ENCODE peak calls at places on chromosomes 11 and 22, in eight cellular contexts. One of them, this sample, is unnamed.
A peak's percentile ranks its signal among the peaks of the same experiment; 100 is the strongest.

GRCh38 chr11:66326261-66327111 is 9.6 kb upstream of the CD248 start:
- DNase-seq in IMR-90: no peak
- DNase-seq in AG09309: no peak
- DNase-seq in AG04450: no peak
- DNase-seq in kidney epithelial cell: no peak
- DNase-seq in bronchial epithelial cell: no peak
- DNase-seq in left ventricle myocardium inferior: peak; percentile 80
- DNase-seq in CD4-positive, alpha-beta T cell: no peak
- DNase-seq in this sample: no peak

GRCh38 chr11:131675489-131675888 is 305.1 kb downstream of the NTM start:
- DNase-seq in IMR-90: peak; percentile 63
- DNase-seq in AG09309: no peak
- DNase-seq in AG04450: no peak
- DNase-seq in kidney epithelial cell: no peak
- DNase-seq in bronchial epithelial cell: no peak
- DNase-seq in left ventricle myocardium inferior: no peak
- DNase-seq in CD4-positive, alpha-beta T cell: no peak
- DNase-seq in this sample: no peak

GRCh38 chr11:93219440-93219839 is 21.6 kb upstream of the SLC36A4 start:
- DNase-seq in IMR-90: no peak
- DNase-seq in AG09309: no peak
- DNase-seq in AG04450: no peak
- DNase-seq in kidney epithelial cell: no peak
- DNase-seq in bronchial epithelial cell: peak; percentile 8
- DNase-seq in left ventricle myocardium inferior: no peak
- DNase-seq in CD4-positive, alpha-beta T cell: no peak
- DNase-seq in this sample: no peak

GRCh38 chr11:110529043-110529442 is 99.3 kb downstream of the FDX1 start:
- DNase-seq in IMR-90: no peak
- DNase-seq in AG09309: no peak
- DNase-seq in AG04450: no peak
- DNase-seq in kidney epithelial cell: no peak
- DNase-seq in bronchial epithelial cell: peak; percentile 27
- DNase-seq in left ventricle myocardium inferior: no peak
- DNase-seq in CD4-positive, alpha-beta T cell: no peak
- DNase-seq in this sample: no peak

GRCh38 chr11:118785362-118785761 is 5.6 kb downstream of the DDX6 start:
- DNase-seq in IMR-90: peak; percentile 52
- DNase-seq in AG09309: no peak
- DNase-seq in AG04450: no peak
- DNase-seq in kidney epithelial cell: no peak
- DNase-seq in bronchial epithelial cell: peak; percentile 25
- DNase-seq in left ventricle myocardium inferior: no peak
- DNase-seq in CD4-positive, alpha-beta T cell: no peak
- DNase-seq in this sample: no peak

GRCh38 chr11:92083123-92083522 is 141.5 kb upstream of the FAT3 start:
- DNase-seq in IMR-90: no peak
- DNase-seq in AG09309: no peak
- DNase-seq in AG04450: no peak
- DNase-seq in kidney epithelial cell: no peak
- DNase-seq in bronchial epithelial cell: peak; percentile 22
- DNase-seq in left ventricle myocardium inferior: no peak
- DNase-seq in CD4-positive, alpha-beta T cell: no peak
- DNase-seq in this sample: no peak

GRCh38 chr22:37331811-37332536 is 49.7 kb downstream of the CYTH4 start:
- DNase-seq in IMR-90: peak; percentile 38
- DNase-seq in AG09309: no peak
- DNase-seq in AG04450: no peak
- DNase-seq in kidney epithelial cell: no peak
- DNase-seq in bronchial epithelial cell: no peak
- DNase-seq in left ventricle myocardium inferior: no peak
- DNase-seq in CD4-positive, alpha-beta T cell: no peak
- DNase-seq in this sample: no peak

GRCh38 chr22:38153821-38154562 is 27.6 kb downstream of the PLA2G6 start:
- DNase-seq in IMR-90: no peak
- DNase-seq in AG09309: no peak
- DNase-seq in AG04450: no peak
- DNase-seq in kidney epithelial cell: no peak
- DNase-seq in bronchial epithelial cell: no peak
- DNase-seq in left ventricle myocardium inferior: no peak
- DNase-seq in CD4-positive, alpha-beta T cell: no peak
- DNase-seq in this sample: no peak

GRCh38 chr11:119782673-119783072 is 53.7 kb upstream of the NECTIN1 start:
- DNase-seq in IMR-90: peak; percentile 8
- DNase-seq in AG09309: no peak
- DNase-seq in AG04450: no peak
- DNase-seq in kidney epithelial cell: no peak
- DNase-seq in bronchial epithelial cell: no peak
- DNase-seq in left ventricle myocardium inferior: no peak
- DNase-seq in CD4-positive, alpha-beta T cell: no peak
- DNase-seq in this sample: no peak

GRCh38 chr11:9266926-9267325 is 1.8 kb upstream of the DENND5A start:
- DNase-seq in IMR-90: no peak
- DNase-seq in AG09309: no peak
- DNase-seq in AG04450: no peak
- DNase-seq in kidney epithelial cell: no peak
- DNase-seq in bronchial epithelial cell: no peak
- DNase-seq in left ventricle myocardium inferior: no peak
- DNase-seq in CD4-positive, alpha-beta T cell: no peak
- DNase-seq in this sample: no peak

GRCh38 chr11:106032861-106033260 is 10.8 kb upstream of the MSANTD4 start:
- DNase-seq in IMR-90: no peak
- DNase-seq in AG09309: no peak
- DNase-seq in AG04450: no peak
- DNase-seq in kidney epithelial cell: no peak
- DNase-seq in bronchial epithelial cell: no peak
- DNase-seq in left ventricle myocardium inferior: no peak
- DNase-seq in CD4-positive, alpha-beta T cell: no peak
- DNase-seq in this sample: no peak

GRCh38 chr11:67668191-67668551 is 6.3 kb downstream of the ALDH3B2 start:
- DNase-seq in IMR-90: no peak
- DNase-seq in AG09309: no peak
- DNase-seq in AG04450: no peak
- DNase-seq in kidney epithelial cell: no peak
- DNase-seq in bronchial epithelial cell: no peak
- DNase-seq in left ventricle myocardium inferior: no peak
- DNase-seq in CD4-positive, alpha-beta T cell: no peak
- DNase-seq in this sample: no peak

GRCh38 chr22:38461414-38462081 is 6.3 kb upstream of the KDELR3 start:
- DNase-seq in IMR-90: peak; percentile 81
- DNase-seq in AG09309: no peak
- DNase-seq in AG04450: peak; percentile 52
- DNase-seq in kidney epithelial cell: peak; percentile 42
- DNase-seq in bronchial epithelial cell: peak; percentile 46
- DNase-seq in left ventricle myocardium inferior: peak; percentile 86
- DNase-seq in CD4-positive, alpha-beta T cell: peak; percentile 34
- DNase-seq in this sample: peak; percentile 45

GRCh38 chr22:24198682-24199052 is 17.4 kb downstream of the SUSD2 start:
- DNase-seq in IMR-90: no peak
- DNase-seq in AG09309: no peak
- DNase-seq in AG04450: no peak
- DNase-seq in kidney epithelial cell: no peak
- DNase-seq in bronchial epithelial cell: no peak
- DNase-seq in left ventricle myocardium inferior: no peak
- DNase-seq in CD4-positive, alpha-beta T cell: no peak
- DNase-seq in this sample: no peak

GRCh38 chr11:49302360-49302759 is 94.0 kb upstream of the FOLH1 start:
- DNase-seq in IMR-90: no peak
- DNase-seq in AG09309: no peak
- DNase-seq in AG04450: no peak
- DNase-seq in kidney epithelial cell: no peak
- DNase-seq in bronchial epithelial cell: no peak
- DNase-seq in left ventricle myocardium inferior: no peak
- DNase-seq in CD4-positive, alpha-beta T cell: no peak
- DNase-seq in this sample: no peak

GRCh38 chr22:49147171-49147570 is 680.5 kb downstream of the BRD1 start:
- DNase-seq in IMR-90: no peak
- DNase-seq in AG09309: no peak
- DNase-seq in AG04450: no peak
- DNase-seq in kidney epithelial cell: no peak
- DNase-seq in bronchial epithelial cell: no peak
- DNase-seq in left ventricle myocardium inferior: no peak
- DNase-seq in CD4-positive, alpha-beta T cell: no peak
- DNase-seq in this sample: no peak

GRCh38 chr22:38017272-38017920 is 33.0 kb upstream of the SOX10 start:
- DNase-seq in IMR-90: peak; percentile 52
- DNase-seq in AG09309: no peak
- DNase-seq in AG04450: no peak
- DNase-seq in kidney epithelial cell: no peak
- DNase-seq in bronchial epithelial cell: peak; percentile 49
- DNase-seq in left ventricle myocardium inferior: peak; percentile 87
- DNase-seq in CD4-positive, alpha-beta T cell: no peak
- DNase-seq in this sample: no peak

GRCh38 chr11:1560618-1561251 is 11.3 kb downstream of the DUSP8 start:
- DNase-seq in IMR-90: no peak
- DNase-seq in AG09309: no peak
- DNase-seq in AG04450: no peak
- DNase-seq in kidney epithelial cell: no peak
- DNase-seq in bronchial epithelial cell: no peak
- DNase-seq in left ventricle myocardium inferior: no peak
- DNase-seq in CD4-positive, alpha-beta T cell: no peak
- DNase-seq in this sample: no peak

GRCh38 chr22:16965083-16965482 is 42.9 kb downstream of the GAB4 start:
- DNase-seq in IMR-90: no peak
- DNase-seq in AG09309: no peak
- DNase-seq in AG04450: no peak
- DNase-seq in kidney epithelial cell: no peak
- DNase-seq in bronchial epithelial cell: no peak
- DNase-seq in left ventricle myocardium inferior: no peak
- DNase-seq in CD4-positive, alpha-beta T cell: no peak
- DNase-seq in this sample: no peak

GRCh38 chr11:110123003-110123402 is 29.8 kb downstream of the ZC3H12C start:
- DNase-seq in IMR-90: peak; percentile 79
- DNase-seq in AG09309: peak; percentile 38
- DNase-seq in AG04450: no peak
- DNase-seq in kidney epithelial cell: no peak
- DNase-seq in bronchial epithelial cell: no peak
- DNase-seq in left ventricle myocardium inferior: no peak
- DNase-seq in CD4-positive, alpha-beta T cell: no peak
- DNase-seq in this sample: no peak

GRCh38 chr11:86499723-86500129 is 125.0 kb downstream of the CCDC81 start:
- DNase-seq in IMR-90: no peak
- DNase-seq in AG09309: no peak
- DNase-seq in AG04450: no peak
- DNase-seq in kidney epithelial cell: no peak
- DNase-seq in bronchial epithelial cell: no peak
- DNase-seq in left ventricle myocardium inferior: no peak
- DNase-seq in CD4-positive, alpha-beta T cell: no peak
- DNase-seq in this sample: no peak

GRCh38 chr11:61126266-61126665 is 24.0 kb downstream of the CD5 start:
- DNase-seq in IMR-90: no peak
- DNase-seq in AG09309: no peak
- DNase-seq in AG04450: no peak
- DNase-seq in kidney epithelial cell: no peak
- DNase-seq in bronchial epithelial cell: no peak
- DNase-seq in left ventricle myocardium inferior: peak; percentile 53
- DNase-seq in CD4-positive, alpha-beta T cell: no peak
- DNase-seq in this sample: no peak
- TF ChIP-seq CTCF in IMR-90: no peak
- TF ChIP-seq CTCF in AG09309: no peak
- TF ChIP-seq CTCF in AG04450: no peak
- TF ChIP-seq CTCF in kidney epithelial cell: no peak
- TF ChIP-seq CTCF in bronchial epithelial cell: no peak
- TF ChIP-seq CTCF in left ventricle myocardium inferior: peak; percentile 32
- TF ChIP-seq CTCF in CD4-positive, alpha-beta T cell: no peak
- TF ChIP-seq CTCF in this sample: no peak

DNA sequence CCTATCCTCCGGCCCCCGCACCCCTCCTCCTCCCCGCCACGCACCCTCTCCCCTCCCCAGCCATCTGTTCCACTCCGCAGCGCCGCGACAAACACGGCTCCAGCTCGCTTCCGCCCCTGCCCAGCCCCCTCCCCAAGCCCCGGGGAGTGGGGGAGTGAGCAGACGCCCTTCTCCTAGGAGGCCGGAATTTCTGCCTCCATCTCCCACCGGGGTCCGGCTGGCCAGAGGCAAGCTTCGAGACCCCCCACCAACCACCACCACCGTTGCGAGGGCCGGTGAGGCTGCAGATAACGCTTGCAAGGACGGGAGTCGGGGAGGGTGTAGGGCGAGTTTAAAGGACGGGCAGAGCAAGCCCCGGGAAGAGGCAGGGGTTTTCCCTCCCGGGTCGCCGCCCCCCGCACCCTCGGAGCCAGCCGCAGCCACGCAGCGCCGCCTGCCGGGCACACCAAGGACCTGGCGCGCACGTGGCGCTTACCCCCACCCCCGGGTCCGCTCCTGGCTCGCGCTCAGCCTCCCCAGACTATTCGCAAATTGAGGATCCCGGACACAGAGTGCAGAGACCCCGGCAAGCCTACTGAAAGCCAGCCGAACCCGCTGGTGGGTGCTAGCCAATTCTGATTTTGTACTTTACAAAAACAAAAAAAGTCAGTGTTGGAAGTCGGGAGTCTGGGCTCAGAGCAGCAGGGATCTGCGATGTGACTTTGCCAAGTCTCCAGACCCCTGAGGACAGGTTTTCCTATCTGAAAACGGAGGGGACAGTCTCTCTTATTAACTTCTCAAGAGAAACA is 22.6 kb downstream of the RTN4RL2 start:
- DNase-seq in IMR-90: peak; percentile 21
- DNase-seq in AG09309: no peak
- DNase-seq in AG04450: no peak
- DNase-seq in kidney epithelial cell: no peak
- DNase-seq in bronchial epithelial cell: no peak
- DNase-seq in left ventricle myocardium inferior: peak; percentile 40
- DNase-seq in CD4-positive, alpha-beta T cell: peak; percentile 36
- DNase-seq in this sample: peak; percentile 57
- TF ChIP-seq CTCF in IMR-90: peak; percentile 78
- TF ChIP-seq CTCF in AG09309: peak; percentile 52
- TF ChIP-seq CTCF in AG04450: peak; percentile 69
- TF ChIP-seq CTCF in kidney epithelial cell: peak; percentile 64
- TF ChIP-seq CTCF in bronchial epithelial cell: peak; percentile 84
- TF ChIP-seq CTCF in left ventricle myocardium inferior: peak; percentile 72
- TF ChIP-seq CTCF in CD4-positive, alpha-beta T cell: peak; percentile 73
- TF ChIP-seq CTCF in this sample: peak; percentile 45

DNA sequence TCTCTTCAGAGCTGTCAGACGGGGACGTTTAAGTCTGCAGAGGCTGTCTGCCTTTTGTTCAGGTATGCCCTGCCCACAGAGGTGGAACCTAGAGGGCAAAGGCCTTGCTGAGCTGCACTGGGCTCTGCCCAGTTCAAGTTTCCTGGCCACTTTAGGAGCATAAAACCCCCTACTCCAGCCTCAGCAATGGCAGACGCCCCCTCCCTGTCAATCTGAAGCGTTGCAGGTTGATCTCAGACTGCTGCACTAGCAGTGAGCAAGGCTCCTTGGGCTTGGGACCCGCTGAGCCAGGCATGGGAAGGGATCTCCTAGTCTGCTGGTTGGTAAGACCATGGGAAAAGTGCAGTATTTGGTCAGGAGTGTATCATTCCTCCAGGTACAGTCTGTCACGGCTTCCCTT is 66.6 kb upstream of the TP53I11 start:
- DNase-seq in IMR-90: no peak
- DNase-seq in AG09309: no peak
- DNase-seq in AG04450: no peak
- DNase-seq in kidney epithelial cell: no peak
- DNase-seq in bronchial epithelial cell: no peak
- DNase-seq in left ventricle myocardium inferior: no peak
- DNase-seq in CD4-positive, alpha-beta T cell: no peak
- DNase-seq in this sample: no peak
- TF ChIP-seq CTCF in IMR-90: no peak
- TF ChIP-seq CTCF in AG09309: no peak
- TF ChIP-seq CTCF in AG04450: peak; percentile 15
- TF ChIP-seq CTCF in kidney epithelial cell: peak; percentile 6
- TF ChIP-seq CTCF in bronchial epithelial cell: no peak
- TF ChIP-seq CTCF in left ventricle myocardium inferior: no peak
- TF ChIP-seq CTCF in CD4-positive, alpha-beta T cell: no peak
- TF ChIP-seq CTCF in this sample: no peak

GRCh38 chr11:112519749-112520148 is 259.1 kb upstream of the PLET1 start:
- DNase-seq in IMR-90: no peak
- DNase-seq in AG09309: no peak
- DNase-seq in AG04450: no peak
- DNase-seq in kidney epithelial cell: no peak
- DNase-seq in bronchial epithelial cell: no peak
- DNase-seq in left ventricle myocardium inferior: no peak
- DNase-seq in CD4-positive, alpha-beta T cell: no peak
- DNase-seq in this sample: no peak
- TF ChIP-seq CTCF in IMR-90: no peak
- TF ChIP-seq CTCF in AG09309: no peak
- TF ChIP-seq CTCF in AG04450: no peak
- TF ChIP-seq CTCF in kidney epithelial cell: no peak
- TF ChIP-seq CTCF in bronchial epithelial cell: no peak
- TF ChIP-seq CTCF in left ventricle myocardium inferior: no peak
- TF ChIP-seq CTCF in CD4-positive, alpha-beta T cell: no peak
- TF ChIP-seq CTCF in this sample: no peak

This sample was measured in natural killer cell.